ENCODE peak calls at places on chromosomes 7 and 10, in nine cellular contexts. M is iris pigment epithelial cell; L is T-cell; H is HL-60; G is NCI-H146; T is EL; K is CD4-positive, alpha-beta T cell; V is prostate gland; J is germinal center. C is an unnamed sample.

GRCh38 chr7:148620749-148621372 is 30.3 kb downstream of the C7orf33 start:
- DNase-seq in K (no peak), V (no peak), G (no peak), T (no peak), M (no peak), H (no peak), J (no peak), L (no peak), C (no peak)

GRCh38 chr10:126520918-126521317 is 132.6 kb upstream of the ADAM12 start:
- DNase-seq in J (no peak), L (no peak), K (no peak), M (no peak), H (no peak), T (no peak), V (no peak), G (no peak), C (no peak)

GRCh38 chr10:7260412-7260900 is 150.4 kb downstream of the SFMBT2 start:
- DNase-seq in J (peak), K (no peak), T (peak), H (peak), M (peak), G (no peak), L (no peak), V (peak), C (no peak)

GRCh38 chr7:29146888-29147609 is 712 bp upstream of the CPVL start:
- DNase-seq in J (no peak), M (no peak), T (peak), H (no peak), V (peak), L (no peak), G (peak), K (no peak), C (no peak)

GRCh38 chr7:20238754-20239324 is 21.7 kb upstream of the MACC1 start:
- DNase-seq in K (no peak), H (peak), T (no peak), L (no peak), M (no peak), V (no peak), J (peak), G (no peak), C (no peak)

GRCh38 chr10:112026438-112026837 is 157.1 kb downstream of the GPAM start:
- DNase-seq in M (no peak), K (no peak), V (no peak), J (no peak), G (no peak), H (no peak), T (no peak), L (no peak), C (no peak)

GRCh38 chr10:248307-248706 is 113.1 kb downstream of the ZMYND11 start:
- DNase-seq in T (no peak), H (no peak), L (no peak), V (no peak), M (no peak), K (no peak), J (no peak), G (no peak), C (no peak)

GRCh38 chr10:79197558-79197957 is 128.8 kb downstream of the ZMIZ1 start:
- DNase-seq in H (no peak), T (no peak), V (no peak), G (no peak), K (no peak), M (no peak), J (no peak), L (no peak), C (no peak)

GRCh38 chr10:5643356-5643755 is 23.0 kb downstream of the ASB13 start:
- DNase-seq in J (no peak), K (no peak), V (no peak), M (peak), G (no peak), L (no peak), H (no peak), T (no peak), C (no peak)

GRCh38 chr7:28509256-28510021 is 97.1 kb downstream of the CREB5 start:
- DNase-seq in L (no peak), H (no peak), T (no peak), M (no peak), V (no peak), J (peak), K (no peak), G (no peak), C (no peak)

GRCh38 chr7:2261611-2262010 is 19.6 kb downstream of the NUDT1 start:
- DNase-seq in L (peak), J (peak), M (no peak), H (no peak), T (no peak), V (no peak), G (no peak), K (no peak), C (no peak)

GRCh38 chr10:16828731-16829175 is 11.5 kb upstream of the RSU1 start:
- DNase-seq in H (no peak), T (peak), J (no peak), K (no peak), M (peak), V (no peak), G (no peak), L (no peak), C (no peak)

GRCh38 chr7:140035400-140036223 is 27.1 kb downstream of the PARP12 start:
- DNase-seq in T (peak), H (no peak), K (no peak), V (no peak), J (no peak), G (no peak), L (no peak), M (peak), C (no peak)

GRCh38 chr10:11260136-11260535 is 242.5 kb downstream of the CELF2 start:
- DNase-seq in T (no peak), K (no peak), H (no peak), G (no peak), J (no peak), M (no peak), L (no peak), V (no peak), C (no peak)

GRCh38 chr10:103451091-103451801 is 924 bp downstream of the CALHM2 start:
- DNase-seq in H (no peak), L (peak), K (peak), J (peak), M (peak), V (no peak), T (peak), G (peak), C (no peak)

GRCh38 chr10:63929826-63930467 is 408.7 kb downstream of the REEP3 start:
- DNase-seq in V (peak), H (no peak), T (no peak), L (no peak), M (no peak), K (no peak), G (no peak), J (no peak), C (no peak)

GRCh38 chr7:80107278-80107677 is 27.4 kb upstream of the GNAI1 start:
- DNase-seq in J (no peak), T (no peak), L (no peak), K (no peak), G (no peak), V (no peak), H (no peak), M (no peak), C (no peak)